ENCODE peak calls at places on chromosomes 16 and 17, in five cellular contexts. One of them, this sample, is unnamed.

GRCh38 chr17:34858941-34859562 is 102.2 kb downstream of the CCT6B start:
- DNase-seq in K562: no peak
- DNase-seq in mucosa of descending colon: no peak
- DNase-seq in uterus: no peak
- DNase-seq in foreskin fibroblast: no peak
- DNase-seq in this sample: no peak

GRCh38 chr16:61042736-61043135 is 993.5 kb downstream of the CDH8 start:
- DNase-seq in K562: no peak
- DNase-seq in mucosa of descending colon: no peak
- DNase-seq in uterus: no peak
- DNase-seq in foreskin fibroblast: no peak
- DNase-seq in this sample: peak; percentile 6

GRCh38 chr16:60655514-60656153 is 1380.6 kb downstream of the CDH8 start:
- DNase-seq in K562: no peak
- DNase-seq in mucosa of descending colon: no peak
- DNase-seq in uterus: no peak
- DNase-seq in foreskin fibroblast: no peak
- DNase-seq in this sample: no peak

GRCh38 chr17:41792835-41793748 is 6.6 kb upstream of the JUP start:
- DNase-seq in K562: peak; percentile 81
- DNase-seq in mucosa of descending colon: peak; percentile 87
- DNase-seq in uterus: peak; percentile 63
- DNase-seq in foreskin fibroblast: no peak
- DNase-seq in this sample: no peak

GRCh38 chr16:56189990-56190902 is 1.0 kb upstream of the GNAO1 start:
- DNase-seq in K562: no peak
- DNase-seq in mucosa of descending colon: peak; percentile 54
- DNase-seq in uterus: peak; percentile 22
- DNase-seq in foreskin fibroblast: no peak
- DNase-seq in this sample: no peak

GRCh38 chr17:59347975-59348391 is 16.5 kb downstream of the YPEL2 start:
- DNase-seq in K562: no peak
- DNase-seq in mucosa of descending colon: no peak
- DNase-seq in uterus: no peak
- DNase-seq in foreskin fibroblast: no peak
- DNase-seq in this sample: no peak

GRCh38 chr17:5823219-5823618 is 238.9 kb upstream of the NLRP1 start:
- DNase-seq in K562: no peak
- DNase-seq in mucosa of descending colon: no peak
- DNase-seq in uterus: no peak
- DNase-seq in foreskin fibroblast: no peak
- DNase-seq in this sample: no peak

GRCh38 chr17:81683208-81683583 is 401 bp downstream of the ARL16 start:
- DNase-seq in K562: no peak
- DNase-seq in mucosa of descending colon: no peak
- DNase-seq in uterus: no peak
- DNase-seq in foreskin fibroblast: no peak
- DNase-seq in this sample: no peak

GRCh38 chr17:2853722-2854580 is 57.7 kb downstream of the RAP1GAP2 start:
- DNase-seq in K562: peak; percentile 55
- DNase-seq in mucosa of descending colon: no peak
- DNase-seq in uterus: no peak
- DNase-seq in foreskin fibroblast: no peak
- DNase-seq in this sample: no peak

GRCh38 chr17:34499576-34499975 is 79.8 kb upstream of the TMEM132E start:
- DNase-seq in K562: peak; percentile 16
- DNase-seq in mucosa of descending colon: no peak
- DNase-seq in uterus: no peak
- DNase-seq in foreskin fibroblast: peak; percentile 12
- DNase-seq in this sample: peak; percentile 5

GRCh38 chr16:56265184-56265583 is 73.9 kb downstream of the GNAO1 start:
- DNase-seq in K562: no peak
- DNase-seq in mucosa of descending colon: no peak
- DNase-seq in uterus: no peak
- DNase-seq in foreskin fibroblast: no peak
- DNase-seq in this sample: no peak

GRCh38 chr16:55301385-55302008 is 22.5 kb upstream of the IRX6 start:
- DNase-seq in K562: no peak
- DNase-seq in mucosa of descending colon: no peak
- DNase-seq in uterus: no peak
- DNase-seq in foreskin fibroblast: no peak
- DNase-seq in this sample: no peak

GRCh38 chr17:74467221-74467951 is 952 bp downstream of the CD300A start:
- DNase-seq in K562: no peak
- DNase-seq in mucosa of descending colon: no peak
- DNase-seq in uterus: no peak
- DNase-seq in foreskin fibroblast: no peak
- DNase-seq in this sample: no peak

GRCh38 chr17:66547170-66547865 is 244.9 kb downstream of the PRKCA start:
- DNase-seq in K562: no peak
- DNase-seq in mucosa of descending colon: no peak
- DNase-seq in uterus: no peak
- DNase-seq in foreskin fibroblast: no peak
- DNase-seq in this sample: no peak

GRCh38 chr17:17624776-17625175 is 33.3 kb upstream of the PEMT start:
- DNase-seq in K562: no peak
- DNase-seq in mucosa of descending colon: no peak
- DNase-seq in uterus: no peak
- DNase-seq in foreskin fibroblast: no peak
- DNase-seq in this sample: no peak

GRCh38 chr17:16513858-16514257 is 21.9 kb upstream of the LRRC75A start:
- DNase-seq in K562: no peak
- DNase-seq in mucosa of descending colon: no peak
- DNase-seq in uterus: no peak
- DNase-seq in foreskin fibroblast: no peak
- DNase-seq in this sample: no peak

GRCh38 chr16:24950275-24950674 is 64.9 kb downstream of the ARHGAP17 start:
- DNase-seq in K562: no peak
- DNase-seq in mucosa of descending colon: no peak
- DNase-seq in uterus: no peak
- DNase-seq in foreskin fibroblast: peak; percentile 28
- DNase-seq in this sample: no peak

GRCh38 chr17:51563961-51564360 is 303.6 kb downstream of the UTP18 start:
- DNase-seq in K562: no peak
- DNase-seq in mucosa of descending colon: no peak
- DNase-seq in uterus: no peak
- DNase-seq in foreskin fibroblast: no peak
- DNase-seq in this sample: no peak

GRCh38 chr17:63954402-63955063 is 18.2 kb downstream of the SCN4A start:
- DNase-seq in K562: no peak
- DNase-seq in mucosa of descending colon: no peak
- DNase-seq in uterus: no peak
- DNase-seq in foreskin fibroblast: no peak
- DNase-seq in this sample: no peak

GRCh38 chr16:86611958-86612357 is 33.6 kb downstream of the FOXL1 start:
- DNase-seq in K562: no peak
- DNase-seq in mucosa of descending colon: no peak
- DNase-seq in uterus: no peak
- DNase-seq in foreskin fibroblast: no peak
- DNase-seq in this sample: no peak

GRCh38 chr17:48071654-48072053 is 23.5 kb downstream of the NFE2L1 start:
- DNase-seq in K562: no peak
- DNase-seq in mucosa of descending colon: no peak
- DNase-seq in uterus: no peak
- DNase-seq in foreskin fibroblast: no peak
- DNase-seq in this sample: no peak

GRCh38 chr16:85079785-85080602 is 32.3 kb downstream of the CIBAR2 start:
- DNase-seq in K562: no peak
- DNase-seq in mucosa of descending colon: no peak
- DNase-seq in uterus: no peak
- DNase-seq in foreskin fibroblast: no peak
- DNase-seq in this sample: no peak

GRCh38 chr16:30658731-30659506 is 688 bp downstream of the FBRS start:
- DNase-seq in K562: peak; percentile 75
- DNase-seq in mucosa of descending colon: peak; percentile 88
- DNase-seq in uterus: peak; percentile 82
- DNase-seq in foreskin fibroblast: peak; percentile 97
- DNase-seq in this sample: peak; percentile 89

GRCh38 chr17:7023576-7024401 is 939 bp downstream of the BCL6B start:
- DNase-seq in K562: peak; percentile 86
- DNase-seq in mucosa of descending colon: peak; percentile 97
- DNase-seq in uterus: peak; percentile 85
- DNase-seq in foreskin fibroblast: peak; percentile 82
- DNase-seq in this sample: no peak

GRCh38 chr17:2580641-2581040 is 12.8 kb upstream of the PAFAH1B1 start:
- DNase-seq in K562: no peak
- DNase-seq in mucosa of descending colon: no peak
- DNase-seq in uterus: no peak
- DNase-seq in foreskin fibroblast: no peak
- DNase-seq in this sample: no peak

GRCh38 chr17:34562387-34562786 is 17.0 kb upstream of the TMEM132E start:
- DNase-seq in K562: peak; percentile 54
- DNase-seq in mucosa of descending colon: no peak
- DNase-seq in uterus: no peak
- DNase-seq in foreskin fibroblast: no peak
- DNase-seq in this sample: no peak

GRCh38 chr16:20504418-20504817 is 53.1 kb downstream of the ACSM2A start:
- DNase-seq in K562: no peak
- DNase-seq in mucosa of descending colon: no peak
- DNase-seq in uterus: no peak
- DNase-seq in foreskin fibroblast: no peak
- DNase-seq in this sample: no peak

GRCh38 chr17:50778471-50778870 is 11.2 kb upstream of the ANKRD40CL start:
- DNase-seq in K562: no peak
- DNase-seq in mucosa of descending colon: peak; percentile 14
- DNase-seq in uterus: no peak
- DNase-seq in foreskin fibroblast: no peak
- DNase-seq in this sample: no peak

GRCh38 chr17:47714773-47715396 is 18.2 kb upstream of the TBX21 start:
- DNase-seq in K562: no peak
- DNase-seq in mucosa of descending colon: no peak
- DNase-seq in uterus: no peak
- DNase-seq in foreskin fibroblast: no peak
- DNase-seq in this sample: no peak

GRCh38 chr16:68284847-68285246 is 20.5 kb downstream of the SLC7A6 start:
- DNase-seq in K562: no peak
- DNase-seq in mucosa of descending colon: no peak
- DNase-seq in uterus: no peak
- DNase-seq in foreskin fibroblast: no peak
- DNase-seq in this sample: no peak

GRCh38 chr17:75876190-75876937 is 2.0 kb downstream of the TRIM47 start:
- DNase-seq in K562: no peak
- DNase-seq in mucosa of descending colon: peak; percentile 93
- DNase-seq in uterus: no peak
- DNase-seq in foreskin fibroblast: no peak
- DNase-seq in this sample: no peak

GRCh38 chr16:78655481-78656114 is 556.1 kb downstream of the WWOX start:
- DNase-seq in K562: no peak
- DNase-seq in mucosa of descending colon: no peak
- DNase-seq in uterus: no peak
- DNase-seq in foreskin fibroblast: no peak
- DNase-seq in this sample: no peak

GRCh38 chr17:57419940-57420522 is 163.7 kb downstream of the MSI2 start:
- DNase-seq in K562: no peak
- DNase-seq in mucosa of descending colon: no peak
- DNase-seq in uterus: no peak
- DNase-seq in foreskin fibroblast: no peak
- DNase-seq in this sample: no peak

DNA sequence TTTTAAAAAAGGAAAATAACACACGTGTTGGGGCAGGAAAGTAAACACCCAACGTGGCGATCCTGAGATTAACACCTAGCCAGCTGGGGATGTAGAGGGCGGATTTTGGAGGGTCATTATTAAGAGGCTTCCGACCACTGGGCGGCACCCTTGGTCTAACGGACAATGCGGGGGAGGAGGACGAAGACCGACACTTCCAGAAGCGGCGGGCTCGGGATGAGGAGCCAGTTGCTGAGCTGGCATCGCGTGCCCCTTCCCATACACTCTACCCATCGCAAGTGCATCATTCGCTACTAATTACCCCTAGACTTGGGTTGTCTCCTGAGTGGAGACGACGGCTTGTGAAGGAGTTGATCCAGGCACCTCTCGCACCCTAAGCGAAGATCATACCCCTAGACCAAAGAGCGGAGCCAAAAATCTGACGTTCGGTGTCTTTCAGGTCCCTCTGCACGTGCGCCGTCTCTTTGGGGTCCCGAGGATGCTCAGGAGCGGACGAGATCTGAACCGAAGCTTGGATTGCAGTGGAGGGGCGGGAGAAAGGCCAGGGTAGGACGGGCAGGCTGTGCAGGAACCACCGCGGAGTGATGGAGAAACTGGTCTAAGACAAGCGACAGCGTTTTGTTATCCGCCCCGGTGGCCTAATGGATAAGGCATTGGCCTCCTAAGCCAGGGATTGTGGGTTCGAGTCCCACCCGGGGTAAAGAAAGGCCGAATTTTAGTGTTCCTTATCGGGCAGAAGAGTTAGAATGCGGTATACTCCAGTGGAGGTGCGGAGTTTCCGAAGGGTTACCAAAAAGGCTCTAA is 17.6 kb downstream of the ZNF213 start:
- DNase-seq in K562: peak; percentile 67
- DNase-seq in mucosa of descending colon: peak; percentile 79
- DNase-seq in uterus: peak; percentile 96
- DNase-seq in foreskin fibroblast: peak; percentile 81
- DNase-seq in this sample: peak; percentile 48
- TF ChIP-seq CTCF in K562: peak; percentile 86
- TF ChIP-seq CTCF in mucosa of descending colon: no peak
- TF ChIP-seq CTCF in uterus: peak; percentile 33
- TF ChIP-seq CTCF in foreskin fibroblast: peak; percentile 35
- TF ChIP-seq CTCF in this sample: peak; percentile 45

DNA sequence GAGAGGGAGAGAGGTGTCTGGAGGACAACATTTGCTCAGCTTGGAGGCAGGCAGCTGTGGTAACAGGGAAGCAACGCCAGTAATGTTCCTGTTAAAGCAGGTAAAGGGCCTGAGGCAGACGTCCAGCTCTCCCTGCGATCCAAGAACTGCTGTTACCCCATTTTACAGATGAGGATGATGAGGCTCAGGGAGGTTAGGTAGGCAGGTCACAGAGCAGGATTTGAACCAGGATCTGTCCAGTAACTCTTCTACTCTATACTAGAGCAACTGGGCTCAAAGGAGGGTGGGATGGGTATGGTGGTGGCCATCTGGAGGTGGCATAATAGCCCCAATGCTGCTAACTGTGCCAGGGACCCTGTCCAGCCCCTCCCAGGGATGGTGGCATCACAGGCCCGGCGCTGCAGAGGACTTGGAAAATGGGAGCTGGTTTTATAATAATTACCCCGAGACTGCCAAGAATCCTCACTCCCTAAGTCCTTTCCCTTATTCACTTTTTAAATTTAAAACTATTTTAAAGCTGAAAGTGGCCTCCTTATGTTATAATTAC is 12.0 kb downstream of the CA7 start:
- DNase-seq in K562: peak; percentile 5
- DNase-seq in mucosa of descending colon: no peak
- DNase-seq in uterus: no peak
- DNase-seq in foreskin fibroblast: no peak
- DNase-seq in this sample: no peak
- H3K4me3 ChIP-seq in K562: no peak overlapping the region
- H3K4me3 ChIP-seq in mucosa of descending colon: no peak overlapping the region
- H3K4me3 ChIP-seq in uterus: no peak overlapping the region
- H3K4me3 ChIP-seq in foreskin fibroblast: no peak overlapping the region
- H3K4me3 ChIP-seq in this sample: no peak overlapping the region

GRCh38 chr16:9709221-9709620 is 473.0 kb downstream of the GRIN2A start:
- DNase-seq in K562: no peak
- DNase-seq in mucosa of descending colon: no peak
- DNase-seq in uterus: no peak
- DNase-seq in foreskin fibroblast: no peak
- DNase-seq in this sample: no peak
- TF ChIP-seq CTCF in K562: no peak
- TF ChIP-seq CTCF in mucosa of descending colon: no peak
- TF ChIP-seq CTCF in uterus: no peak
- TF ChIP-seq CTCF in foreskin fibroblast: no peak
- TF ChIP-seq CTCF in this sample: no peak

GRCh38 chr17:43714338-43715149 is 44.0 kb downstream of the SOST start:
- DNase-seq in K562: no peak
- DNase-seq in mucosa of descending colon: no peak
- DNase-seq in uterus: no peak
- DNase-seq in foreskin fibroblast: peak; percentile 48
- DNase-seq in this sample: peak; percentile 43
- H3K4me3 ChIP-seq in K562: no peak overlapping the region
- H3K4me3 ChIP-seq in mucosa of descending colon: no peak overlapping the region
- H3K4me3 ChIP-seq in uterus: no peak overlapping the region
- H3K4me3 ChIP-seq in foreskin fibroblast: no peak overlapping the region
- H3K4me3 ChIP-seq in this sample: no peak overlapping the region

This sample was measured in retinal pigment epithelial cell.